ENCODE peak calls at places on chromosomes 13 and 19, in ten cellular contexts. One of them, this sample, is unnamed.

GRCh38 chr13:98105929-98106336 is 37.0 kb upstream of the FARP1 start:
- DNase-seq in H4: no peak
- DNase-seq in GM23338: no peak
- DNase-seq in HS-27A: no peak
- DNase-seq in neuronal stem cell: no peak
- DNase-seq in kidney tubule cell: no peak
- DNase-seq in adrenal gland: no peak
- DNase-seq in heart left ventricle: peak
- DNase-seq in tibial artery: no peak
- DNase-seq in HS-5: no peak
- DNase-seq in this sample: peak

GRCh38 chr13:37313383-37313782 is 207.9 kb upstream of the CSNK1A1L start:
- DNase-seq in H4: no peak
- DNase-seq in GM23338: no peak
- DNase-seq in HS-27A: peak
- DNase-seq in neuronal stem cell: no peak
- DNase-seq in kidney tubule cell: no peak
- DNase-seq in adrenal gland: no peak
- DNase-seq in heart left ventricle: no peak
- DNase-seq in tibial artery: no peak
- DNase-seq in HS-5: peak
- DNase-seq in this sample: no peak

GRCh38 chr19:4009990-4010807 is 2.7 kb downstream of the PIAS4 start:
- DNase-seq in H4: no peak
- DNase-seq in GM23338: no peak
- DNase-seq in HS-27A: no peak
- DNase-seq in neuronal stem cell: no peak
- DNase-seq in kidney tubule cell: no peak
- DNase-seq in adrenal gland: peak
- DNase-seq in heart left ventricle: no peak
- DNase-seq in tibial artery: no peak
- DNase-seq in HS-5: no peak
- DNase-seq in this sample: no peak

GRCh38 chr19:24054044-24054935 is 32.7 kb upstream of the ZNF254 start:
- DNase-seq in H4: peak
- DNase-seq in GM23338: no peak
- DNase-seq in HS-27A: peak
- DNase-seq in neuronal stem cell: no peak
- DNase-seq in kidney tubule cell: peak
- DNase-seq in adrenal gland: no peak
- DNase-seq in heart left ventricle: no peak
- DNase-seq in tibial artery: no peak
- DNase-seq in HS-5: peak
- DNase-seq in this sample: no peak

GRCh38 chr19:51587264-51588191 is 16.4 kb downstream of the ZNF175 start:
- DNase-seq in H4: no peak
- DNase-seq in GM23338: no peak
- DNase-seq in HS-27A: no peak
- DNase-seq in neuronal stem cell: no peak
- DNase-seq in kidney tubule cell: no peak
- DNase-seq in adrenal gland: no peak
- DNase-seq in heart left ventricle: no peak
- DNase-seq in tibial artery: no peak
- DNase-seq in HS-5: no peak
- DNase-seq in this sample: no peak

GRCh38 chr13:109654341-109655205 is 131.8 kb downstream of the IRS2 start:
- DNase-seq in H4: no peak
- DNase-seq in GM23338: no peak
- DNase-seq in HS-27A: no peak
- DNase-seq in neuronal stem cell: no peak
- DNase-seq in kidney tubule cell: no peak
- DNase-seq in adrenal gland: no peak
- DNase-seq in heart left ventricle: no peak
- DNase-seq in tibial artery: no peak
- DNase-seq in HS-5: no peak
- DNase-seq in this sample: peak

GRCh38 chr13:71864094-71864980 is 2.7 kb downstream of the DACH1 start:
- DNase-seq in H4: no peak
- DNase-seq in GM23338: peak
- DNase-seq in HS-27A: no peak
- DNase-seq in neuronal stem cell: no peak
- DNase-seq in kidney tubule cell: no peak
- DNase-seq in adrenal gland: peak
- DNase-seq in heart left ventricle: peak
- DNase-seq in tibial artery: no peak
- DNase-seq in HS-5: no peak
- DNase-seq in this sample: peak

GRCh38 chr13:20489185-20489820 is 36.4 kb downstream of the CRYL1 start:
- DNase-seq in H4: no peak
- DNase-seq in GM23338: no peak
- DNase-seq in HS-27A: no peak
- DNase-seq in neuronal stem cell: peak
- DNase-seq in kidney tubule cell: peak
- DNase-seq in adrenal gland: no peak
- DNase-seq in heart left ventricle: peak
- DNase-seq in tibial artery: no peak
- DNase-seq in HS-5: no peak
- DNase-seq in this sample: no peak

GRCh38 chr19:19545128-19545591 is 7.1 kb downstream of the CILP2 start:
- DNase-seq in H4: no peak
- DNase-seq in GM23338: no peak
- DNase-seq in HS-27A: no peak
- DNase-seq in neuronal stem cell: no peak
- DNase-seq in kidney tubule cell: no peak
- DNase-seq in adrenal gland: no peak
- DNase-seq in heart left ventricle: no peak
- DNase-seq in tibial artery: no peak
- DNase-seq in HS-5: no peak
- DNase-seq in this sample: no peak

GRCh38 chr19:28199323-28199722 is 1013.6 kb downstream of the UQCRFS1 start:
- DNase-seq in H4: no peak
- DNase-seq in GM23338: no peak
- DNase-seq in HS-27A: no peak
- DNase-seq in neuronal stem cell: no peak
- DNase-seq in kidney tubule cell: no peak
- DNase-seq in adrenal gland: no peak
- DNase-seq in heart left ventricle: no peak
- DNase-seq in tibial artery: no peak
- DNase-seq in HS-5: no peak
- DNase-seq in this sample: no peak

GRCh38 chr13:20272104-20272503 is 40.0 kb upstream of the GJB6 start:
- DNase-seq in H4: no peak
- DNase-seq in GM23338: no peak
- DNase-seq in HS-27A: no peak
- DNase-seq in neuronal stem cell: no peak
- DNase-seq in kidney tubule cell: no peak
- DNase-seq in adrenal gland: no peak
- DNase-seq in heart left ventricle: no peak
- DNase-seq in tibial artery: no peak
- DNase-seq in HS-5: no peak
- DNase-seq in this sample: no peak

GRCh38 chr19:1910169-1910568 is 5.0 kb downstream of the ADAT3 start:
- DNase-seq in H4: no peak
- DNase-seq in GM23338: no peak
- DNase-seq in HS-27A: no peak
- DNase-seq in neuronal stem cell: no peak
- DNase-seq in kidney tubule cell: no peak
- DNase-seq in adrenal gland: no peak
- DNase-seq in heart left ventricle: no peak
- DNase-seq in tibial artery: no peak
- DNase-seq in HS-5: no peak
- DNase-seq in this sample: no peak

GRCh38 chr19:56840452-56841193 is at the start of the genes PEG3 and ZIM2:
- DNase-seq in H4: no peak
- DNase-seq in GM23338: no peak
- DNase-seq in HS-27A: no peak
- DNase-seq in neuronal stem cell: peak
- DNase-seq in kidney tubule cell: peak
- DNase-seq in adrenal gland: peak
- DNase-seq in heart left ventricle: peak
- DNase-seq in tibial artery: peak
- DNase-seq in HS-5: no peak
- DNase-seq in this sample: no peak

GRCh38 chr19:694481-695349 is 537 bp downstream of the PRSS57 start:
- DNase-seq in H4: no peak
- DNase-seq in GM23338: no peak
- DNase-seq in HS-27A: no peak
- DNase-seq in neuronal stem cell: no peak
- DNase-seq in kidney tubule cell: no peak
- DNase-seq in adrenal gland: no peak
- DNase-seq in heart left ventricle: no peak
- DNase-seq in tibial artery: no peak
- DNase-seq in HS-5: no peak
- DNase-seq in this sample: peak

GRCh38 chr13:99984463-99985242 is 3.1 kb downstream of the ZIC2 start:
- DNase-seq in H4: peak
- DNase-seq in GM23338: peak
- DNase-seq in HS-27A: no peak
- DNase-seq in neuronal stem cell: no peak
- DNase-seq in kidney tubule cell: no peak
- DNase-seq in adrenal gland: no peak
- DNase-seq in heart left ventricle: no peak
- DNase-seq in tibial artery: no peak
- DNase-seq in HS-5: no peak
- DNase-seq in this sample: no peak

This sample was measured in KBM-7.